ENCODE peak calls at places on chromosomes 16 and 17, in ten cellular contexts. Z, L, U, V, A, G, M, T, D and C are unnamed samples.

GRCh38 chr17:68972119-68972704 is 17.0 kb upstream of the ABCA8 start:
- DNase-seq in U (no peak), G (peak), Z (no peak), D (peak), A (no peak), L (no peak), V (peak), T (no peak), M (no peak), C (no peak)

GRCh38 chr17:44758414-44759095 is at the start of gene ADAM11:
- DNase-seq in A (no peak), T (no peak), L (no peak), V (no peak), M (no peak), D (no peak), G (no peak), U (no peak), Z (no peak), C (no peak)

GRCh38 chr17:62597920-62598319 is 29.6 kb upstream of the MRC2 start:
- DNase-seq in L (no peak), A (no peak), U (no peak), T (peak), Z (no peak), M (no peak), D (no peak), V (no peak), G (no peak), C (no peak)

GRCh38 chr16:75402174-75402820 is 31.0 kb downstream of the CFDP1 start:
- DNase-seq in G (peak), T (no peak), D (no peak), M (no peak), L (no peak), V (no peak), Z (no peak), A (no peak), U (no peak), C (no peak)

GRCh38 chr16:90020260-90020837 is 1.1 kb upstream of the DBNDD1 start:
- DNase-seq in A (no peak), Z (no peak), D (no peak), L (no peak), U (no peak), G (no peak), T (no peak), V (peak), M (no peak), C (no peak)

GRCh38 chr16:23435500-23435899 is 17.5 kb downstream of the COG7 start:
- DNase-seq in U (no peak), T (peak), L (peak), M (peak), Z (peak), A (peak), D (peak), G (peak), V (peak), C (peak)

GRCh38 chr16:3961449-3961849 is 80.9 kb upstream of the CREBBP start:
- DNase-seq in M (no peak), V (peak), D (no peak), T (no peak), Z (no peak), L (no peak), U (no peak), A (no peak), G (no peak), C (no peak)

GRCh38 chr16:19555938-19556778 is 655 bp downstream of the VPS35L start:
- DNase-seq in U (no peak), D (peak), V (no peak), Z (no peak), G (peak), M (no peak), L (peak), A (no peak), T (no peak), C (peak)

GRCh38 chr17:1078831-1079561 is 82.1 kb downstream of the TIMM22 start:
- DNase-seq in L (no peak), Z (no peak), A (no peak), V (no peak), T (no peak), G (no peak), U (no peak), D (no peak), M (no peak), C (no peak)

GRCh38 chr17:68775338-68775737 is 174.2 kb upstream of the FAM20A start:
- DNase-seq in G (peak), T (no peak), Z (no peak), A (no peak), L (no peak), M (no peak), U (no peak), D (no peak), V (no peak), C (no peak)

GRCh38 chr17:60699090-60699489 is 21.4 kb downstream of the BCAS3 start:
- DNase-seq in L (no peak), Z (no peak), G (no peak), T (no peak), D (no peak), U (no peak), V (no peak), A (no peak), M (no peak), C (no peak)

GRCh38 chr16:78812582-78812981 is 713.1 kb downstream of the WWOX start:
- DNase-seq in G (no peak), M (no peak), D (no peak), L (no peak), V (no peak), Z (no peak), T (no peak), U (no peak), A (no peak), C (no peak)

GRCh38 chr16:88299751-88300462 is 82.9 kb upstream of the ZNF469 start:
- DNase-seq in V (no peak), T (no peak), D (no peak), L (no peak), U (no peak), A (no peak), G (no peak), M (no peak), Z (no peak), C (no peak)

GRCh38 chr17:16593356-16594102 is 24.5 kb upstream of the ZNF287 start:
- DNase-seq in D (no peak), A (no peak), V (peak), U (no peak), G (no peak), Z (no peak), M (no peak), L (no peak), T (no peak), C (no peak)

GRCh38 chr16:10578474-10579316 is 1.7 kb downstream of the EMP2 start:
- DNase-seq in D (no peak), V (peak), Z (peak), G (no peak), M (peak), L (peak), A (no peak), T (peak), U (peak), C (no peak)
- TF ChIP-seq POLR2AphosphoS5 in D (no peak), V (peak), Z (no peak), G (no peak), M (peak), L (peak), A (no peak), T (peak), U (peak), C (no peak)

GRCh38 chr16:84819644-84820304 is at the start of gene CRISPLD2:
- DNase-seq in A (peak), U (peak), L (peak), V (peak), Z (peak), D (peak), T (peak), G (peak), M (peak), C (peak)
- TF ChIP-seq POLR2A in A (peak), U (peak), L (peak), V (peak), Z (peak), D (peak), T (peak), G (no peak), M (peak), C (no peak)

GRCh38 chr16:55437627-55438026 is 41.4 kb upstream of the MMP2 start:
- DNase-seq in T (no peak), V (no peak), A (no peak), D (no peak), L (no peak), Z (no peak), M (no peak), U (no peak), G (no peak), C (no peak)
- TF ChIP-seq POLR2AphosphoS5 in T (peak), V (no peak), A (peak), D (no peak), L (peak), Z (no peak), M (no peak), U (peak), G (no peak), C (no peak)

GRCh38 chr17:17849147-17849820 is 12.5 kb upstream of the SREBF1 start:
- DNase-seq in A (peak), V (peak), D (no peak), T (peak), M (peak), G (no peak), L (peak), U (no peak), Z (no peak), C (peak)

GRCh38 chr17:17851603-17852002 is 14.8 kb upstream of the SREBF1 start:
- DNase-seq in L (no peak), V (no peak), D (no peak), M (no peak), T (no peak), G (no peak), Z (no peak), A (no peak), U (no peak), C (no peak)

GRCh38 chr17:17851101-17851500 is 14.3 kb upstream of the SREBF1 start:
- DNase-seq in G (no peak), D (no peak), V (no peak), Z (no peak), T (no peak), L (no peak), M (no peak), A (no peak), U (no peak), C (no peak)

GRCh38 chr17:17848311-17848710 is 11.5 kb upstream of the SREBF1 start:
- DNase-seq in Z (no peak), V (no peak), D (no peak), T (no peak), A (no peak), M (no peak), U (no peak), G (no peak), L (no peak), C (no peak)

GRCh38 chr17:17849863-17850373 is 13.1 kb upstream of the SREBF1 start:
- DNase-seq in A (peak), T (peak), L (peak), M (peak), G (peak), U (no peak), D (no peak), Z (no peak), V (peak), C (peak)
- TF ChIP-seq POLR2A in A (no peak), T (no peak), L (no peak), M (no peak), G (no peak), U (no peak), D (no peak), Z (no peak), V (no peak), C (no peak)

GRCh38 chr16:11255737-11256656 is at the start of gene SOCS1:
- DNase-seq in U (peak), T (peak), D (peak), Z (peak), L (peak), G (peak), M (peak), A (peak), V (peak), C (peak)
- TF ChIP-seq POLR2AphosphoS5 in U (peak), T (peak), D (peak), Z (peak), L (peak), G (peak), M (peak), A (peak), V (peak), C (peak)

DNA sequence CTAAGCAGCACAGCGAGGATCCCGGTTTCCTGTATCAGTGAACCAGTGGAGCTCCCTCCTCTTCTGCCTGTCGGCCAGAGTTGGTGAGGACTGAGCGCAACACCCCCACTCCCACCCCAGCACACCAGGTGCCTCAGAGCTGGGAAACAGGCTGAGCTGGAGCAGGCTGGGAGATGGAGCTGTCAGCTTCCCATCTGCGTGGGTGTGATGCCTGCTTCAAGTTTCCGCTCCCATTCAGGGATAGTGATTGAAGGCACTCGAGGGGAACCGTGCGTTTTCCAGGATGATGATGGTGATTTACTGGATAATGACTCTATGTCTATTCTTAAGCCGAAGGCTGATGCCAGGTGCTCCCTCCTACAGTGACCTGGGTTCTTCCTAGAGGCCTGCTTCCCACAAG is 144.5 kb downstream of the TMEM132E start:
- DNase-seq in Z (no peak), L (no peak), T (no peak), U (no peak), V (no peak), A (no peak), D (no peak), G (no peak), M (no peak), C (no peak)
- TF ChIP-seq POLR2A in Z (no peak), L (no peak), T (no peak), U (no peak), V (no peak), A (no peak), D (no peak), G (no peak), M (no peak), C (no peak)

GRCh38 chr16:67672739-67673662 is 6.4 kb downstream of the C16orf86 start:
- DNase-seq in G (peak), U (peak), L (peak), D (peak), T (peak), Z (peak), V (peak), M (peak), A (peak), C (peak)

GRCh38 chr16:67672306-67672705 is 5.7 kb downstream of the C16orf86 start:
- DNase-seq in L (no peak), T (peak), M (no peak), V (no peak), Z (no peak), A (peak), D (no peak), U (no peak), G (no peak), C (no peak)

GRCh38 chr16:67674851-67675578 is 8.4 kb downstream of the C16orf86 start:
- DNase-seq in U (no peak), Z (no peak), M (no peak), A (peak), L (no peak), G (no peak), V (no peak), D (no peak), T (no peak), C (no peak)

GRCh38 chr16:67675579-67675935 is 8.9 kb downstream of the C16orf86 start:
- DNase-seq in Z (no peak), T (no peak), L (no peak), A (no peak), U (no peak), M (no peak), D (no peak), V (no peak), G (no peak), C (no peak)

GRCh38 chr16:67673712-67674580 is 7.3 kb downstream of the C16orf86 start:
- DNase-seq in A (peak), V (no peak), M (peak), L (peak), Z (no peak), D (no peak), T (peak), G (peak), U (no peak), C (no peak)
- TF ChIP-seq POLR2AphosphoS5 in A (peak), V (no peak), M (peak), L (peak), Z (no peak), D (no peak), T (peak), G (peak), U (peak), C (no peak)

DNA sequence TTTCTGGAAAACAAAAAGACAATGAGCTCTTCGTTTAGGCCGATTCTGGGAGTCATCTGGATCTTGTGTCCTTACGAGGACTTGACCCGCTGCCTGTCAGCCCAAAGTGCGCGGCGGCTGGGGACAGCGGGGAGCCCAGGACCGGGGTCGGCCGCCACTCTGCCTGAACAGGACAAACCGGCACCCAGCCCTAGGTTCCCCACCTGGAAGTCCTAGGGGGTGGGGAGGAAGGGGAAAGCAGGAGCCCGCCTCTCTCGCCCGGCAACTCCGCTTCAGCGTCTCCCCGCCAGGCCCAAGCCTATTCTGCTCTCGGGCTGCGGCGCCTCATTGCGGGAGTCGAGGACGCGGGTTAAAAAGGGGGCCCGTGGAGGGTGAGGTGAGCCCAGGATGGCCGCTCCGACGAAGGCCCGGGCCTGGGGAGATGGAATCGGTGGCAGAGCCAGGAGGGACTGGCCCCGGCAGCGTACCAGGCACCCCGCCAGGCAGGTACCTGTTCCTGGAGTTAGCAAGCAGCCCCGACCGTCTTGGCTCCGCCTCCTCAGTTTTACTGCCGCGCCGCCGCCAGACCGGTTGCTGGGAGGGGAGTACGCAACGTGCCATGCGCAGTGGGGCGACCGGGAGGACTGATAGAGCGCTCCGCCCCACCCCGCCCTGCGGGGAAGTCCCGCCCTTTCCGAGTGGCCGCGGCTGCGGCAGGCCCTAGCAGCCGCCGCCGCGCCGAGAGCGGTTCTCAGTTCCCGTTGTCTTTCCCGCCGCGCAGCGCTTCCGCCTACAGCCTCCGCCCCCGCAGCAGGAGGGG is at the start of gene STRADA:
- DNase-seq in U (peak), G (peak), D (peak), V (peak), A (peak), T (peak), Z (peak), M (peak), L (peak), C (peak)
- TF ChIP-seq POLR2A in U (peak), G (peak), D (peak), V (peak), A (peak), T (peak), Z (peak), M (peak), L (peak), C (peak)

GRCh38 chr17:4966844-4967538 is 626 bp downstream of the SPAG7 start:
- DNase-seq in D (peak), L (peak), M (peak), Z (peak), A (peak), U (peak), G (peak), T (peak), V (peak), C (peak)
- TF ChIP-seq POLR2AphosphoS5 in D (no peak), L (peak), M (no peak), Z (peak), A (no peak), U (no peak), G (no peak), T (peak), V (peak), C (no peak)